ENCODE peak calls at places on chromosome 9, in seven cellular contexts. Y, K, F, X, I, O and Q are unnamed samples.
A peak's percentile ranks its signal among the peaks of the same experiment; 100 is the strongest.

GRCh38 chr9:134611046-134611445 is 30.6 kb upstream of the COL5A1 start:
- DNase-seq in F (no peak), X (no peak), Y (no peak), K (no peak), I (no peak), O (no peak), Q (no peak)

GRCh38 chr9:134930404-134930803 is 12.7 kb upstream of the FCN1 start:
- DNase-seq in F (no peak), K (no peak), Y (no peak), X (no peak), O (no peak), I (no peak), Q (no peak)

GRCh38 chr9:121278535-121279169 is 10.7 kb downstream of the GSN start:
- DNase-seq in O (peak; percentile 81), F (peak; percentile 73), K (no peak), Y (peak; percentile 99), I (no peak), X (peak; percentile 100), Q (peak; percentile 70)

GRCh38 chr9:2153599-2154217 is 138.6 kb downstream of the SMARCA2 start:
- DNase-seq in Y (no peak), F (no peak), K (no peak), O (no peak), X (no peak), I (no peak), Q (no peak)

GRCh38 chr9:121294866-121295661 is 27.1 kb downstream of the GSN start:
- DNase-seq in Y (no peak), X (no peak), F (peak; percentile 78), O (no peak), I (no peak), K (peak; percentile 57), Q (peak; percentile 85)

GRCh38 chr9:33445389-33445881 is 2.0 kb downstream of the AQP3 start:
- DNase-seq in X (no peak), I (peak; percentile 84), K (no peak), F (no peak), Y (no peak), O (no peak), Q (no peak)

GRCh38 chr9:124122813-124123462 is 111.4 kb downstream of the LHX2 start:
- DNase-seq in K (no peak), I (no peak), Y (peak; percentile 78), X (peak; percentile 23), O (no peak), F (no peak), Q (no peak)

GRCh38 chr9:127862075-127863011 is 7.9 kb upstream of the ENG start:
- DNase-seq in X (no peak), F (peak; percentile 89), K (peak; percentile 89), Y (no peak), I (peak; percentile 91), O (no peak), Q (peak; percentile 68)

GRCh38 chr9:123049589-123050222 is 16.2 kb downstream of the GPR21 start:
- DNase-seq in F (no peak), Y (peak; percentile 66), X (no peak), I (no peak), O (no peak), K (no peak), Q (no peak)

GRCh38 chr9:89021154-89021803 is 30.0 kb downstream of the S1PR3 start:
- DNase-seq in O (peak; percentile 61), I (peak; percentile 54), K (no peak), Y (peak; percentile 94), X (peak; percentile 60), F (peak; percentile 68), Q (peak; percentile 28)

GRCh38 chr9:87898151-87898550 is 15.5 kb downstream of the SPATA31E1 start:
- DNase-seq in F (no peak), Y (peak; percentile 40), K (no peak), I (no peak), X (no peak), O (no peak), Q (no peak)

GRCh38 chr9:113886471-113886870 is 10.4 kb downstream of the ZNF618 start:
- DNase-seq in Y (no peak), K (no peak), F (no peak), O (no peak), I (no peak), X (no peak), Q (no peak)

GRCh38 chr9:91427873-91428272 is 4.2 kb upstream of the NFIL3 start:
- DNase-seq in K (no peak), I (no peak), Y (peak; percentile 82), F (no peak), X (no peak), O (no peak), Q (no peak)

GRCh38 chr9:10876333-10876732 is 263.5 kb upstream of the PTPRD start:
- DNase-seq in Y (peak; percentile 23), K (no peak), X (no peak), I (no peak), F (no peak), O (no peak), Q (no peak)

GRCh38 chr9:129335456-129336129 is 157.5 kb upstream of the IER5L start:
- DNase-seq in I (no peak), K (no peak), Y (no peak), X (no peak), O (no peak), F (no peak), Q (no peak)

GRCh38 chr9:129333613-129333960 is 155.5 kb upstream of the IER5L start:
- DNase-seq in Y (peak; percentile 41), I (no peak), F (no peak), O (no peak), X (no peak), K (no peak), Q (no peak)

GRCh38 chr9:129333961-129334743 is 156.1 kb upstream of the IER5L start:
- DNase-seq in O (peak; percentile 94), K (peak; percentile 89), X (peak; percentile 83), I (peak; percentile 99), Y (peak; percentile 87), F (peak; percentile 92), Q (peak; percentile 62)

GRCh38 chr9:129336130-129336528 is 158.1 kb upstream of the IER5L start:
- DNase-seq in I (no peak), X (no peak), K (no peak), O (no peak), Y (peak; percentile 65), F (no peak), Q (no peak)

GRCh38 chr9:129334744-129335080 is 156.7 kb upstream of the IER5L start:
- DNase-seq in X (no peak), I (no peak), F (no peak), O (no peak), K (no peak), Y (no peak), Q (no peak)
- H3K4me3 ChIP-seq in X (no peak overlapping the region), I (peak overlapping the region; percentile 28), F (no peak overlapping the region), O (peak overlapping the region; percentile 15), K (peak overlapping the region; percentile 32), Y (no peak overlapping the region), Q (no peak overlapping the region)

DNA sequence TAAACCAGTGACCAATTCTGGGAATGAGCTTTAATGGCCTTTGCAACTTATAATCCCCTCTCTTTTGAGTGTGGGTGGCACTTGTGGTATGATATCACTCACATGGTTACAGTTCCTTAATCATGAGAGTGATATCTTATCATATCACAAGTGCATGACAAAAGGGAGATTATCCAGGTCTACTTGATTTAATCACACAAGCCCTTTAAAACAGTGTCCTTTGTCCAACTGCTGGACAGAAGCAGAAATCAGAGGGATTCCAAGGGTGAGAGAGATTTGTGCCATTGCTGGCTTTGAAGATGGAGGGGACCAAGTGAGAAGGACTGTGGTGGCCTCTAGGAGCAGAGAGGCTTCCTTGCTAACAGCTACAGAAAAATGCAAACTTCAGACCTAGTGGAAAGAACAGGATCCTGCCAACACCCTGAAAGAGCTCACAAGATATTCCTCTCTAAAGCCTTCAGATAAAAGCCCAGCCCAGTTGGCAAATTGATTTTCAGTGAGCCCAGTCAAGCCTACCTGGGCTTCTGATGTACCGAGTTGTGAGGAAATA is 279.0 kb upstream of the TLE4 start:
- DNase-seq in Y (no peak), I (no peak), F (no peak), X (no peak), O (no peak), K (no peak), Q (no peak)
- TF ChIP-seq CTCF in Y (no peak), I (no peak), F (no peak), X (no peak), O (no peak), K (no peak), Q (no peak)

DNA sequence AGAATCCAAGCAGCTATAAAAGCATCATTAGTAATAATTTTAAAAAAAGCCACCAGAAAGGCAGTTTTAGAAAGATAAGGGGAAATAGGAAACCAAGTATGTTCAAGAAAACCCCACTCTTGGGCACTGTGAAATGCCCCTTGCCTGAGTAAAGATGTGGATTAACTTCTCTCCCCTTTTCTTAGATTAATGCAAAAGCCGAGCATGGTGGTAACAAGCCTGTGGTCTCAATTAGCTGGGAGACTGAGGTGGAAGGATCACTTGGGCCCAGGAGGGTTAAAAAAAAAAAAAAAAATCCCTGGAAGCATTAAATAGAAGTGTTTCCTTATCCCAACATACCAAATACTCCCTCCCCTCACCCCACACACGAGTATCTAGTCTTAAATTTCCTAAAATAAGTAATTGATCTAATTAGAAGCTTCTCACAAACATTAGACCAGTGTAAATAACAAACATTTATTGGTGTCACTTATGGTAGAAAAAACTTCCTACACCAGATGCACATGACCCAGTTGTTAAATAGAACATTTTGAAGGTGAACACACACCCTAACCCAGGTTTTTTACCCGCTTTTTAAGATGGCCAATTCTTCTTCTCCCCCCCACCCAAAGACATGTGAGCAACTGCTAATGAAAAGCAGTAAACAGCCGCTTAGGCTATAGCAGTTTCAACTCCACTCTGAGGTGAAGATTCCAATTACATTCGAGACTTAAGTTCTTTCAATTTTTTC is 5.2 kb downstream of the HSPA5 start:
- DNase-seq in Y (no peak), O (no peak), X (no peak), K (no peak), I (no peak), F (no peak), Q (no peak)
- H3K4me3 ChIP-seq in Y (no peak overlapping the region), O (peak overlapping the region; percentile 17), X (peak overlapping the region; percentile 1), K (peak overlapping the region; percentile 34), I (peak overlapping the region; percentile 80), F (peak overlapping the region; percentile 95), Q (no peak overlapping the region)

GRCh38 chr9:132647355-132647754 is 22.4 kb downstream of the DDX31 start:
- DNase-seq in X (peak; percentile 98), K (no peak), Y (peak; percentile 100), O (no peak), F (no peak), I (no peak), Q (no peak)

GRCh38 chr9:132648685-132649084 is 21.1 kb downstream of the DDX31 start:
- DNase-seq in K (no peak), O (no peak), X (no peak), F (no peak), Y (peak; percentile 23), I (no peak), Q (no peak)

GRCh38 chr9:132648283-132648682 is 21.5 kb downstream of the DDX31 start:
- DNase-seq in Y (no peak), I (no peak), O (no peak), F (no peak), X (no peak), K (no peak), Q (no peak)

GRCh38 chr9:132647806-132648205 is 22.0 kb downstream of the DDX31 start:
- DNase-seq in X (no peak), F (no peak), K (no peak), Y (peak; percentile 87), O (no peak), I (no peak), Q (no peak)

DNA sequence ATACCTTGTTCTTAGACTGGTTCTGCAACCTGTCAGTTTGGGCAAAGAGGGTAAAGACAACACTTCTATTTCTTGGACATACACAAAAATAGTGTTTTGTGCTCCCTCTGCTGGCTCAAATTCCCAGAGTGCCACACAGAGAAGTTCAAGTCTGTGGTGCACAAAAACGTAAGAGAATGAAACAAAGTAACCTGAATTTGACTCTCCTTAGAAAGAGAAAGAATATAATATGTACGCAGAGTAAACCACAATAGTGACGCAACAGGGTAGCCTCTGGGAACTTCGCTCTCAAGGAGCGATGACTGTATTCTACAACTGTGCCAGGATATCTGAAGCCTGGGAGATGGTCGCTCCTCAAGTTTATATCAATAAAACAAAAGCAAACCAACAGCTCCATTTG is 18.5 kb downstream of the DDX31 start:
- DNase-seq in Y (peak; percentile 98), F (no peak), O (no peak), I (no peak), X (no peak), K (no peak), Q (no peak)
- TF ChIP-seq CTCF in Y (peak; percentile 76), F (peak; percentile 4), O (peak; percentile 57), I (no peak), X (peak; percentile 68), K (no peak), Q (no peak)